ENCODE peak calls at places on chromosomes 12 and 14, in ten cellular contexts. Y is neuronal stem cell; M is H9; O is cardiac muscle cell; E is EL; I is Peyer's patch; R is COR-L47; K is GF-D8; L is M059J; Q is CD8-positive, alpha-beta memory T cell. S is an unnamed sample.

GRCh38 chr12:64184216-64184615 is 37.9 kb downstream of the KICS2 start:
- DNase-seq in L (no peak), Q (no peak), O (peak), R (no peak), Y (no peak), M (no peak), K (no peak), E (no peak), I (no peak), S (no peak)

GRCh38 chr14:52902971-52903385 is 47.9 kb downstream of the FERMT2 start:
- DNase-seq in I (no peak), Q (no peak), M (no peak), Y (no peak), L (peak), K (no peak), O (no peak), R (no peak), E (peak), S (no peak)

GRCh38 chr14:80606347-80606772 is 335.2 kb downstream of the CEP128 start:
- DNase-seq in E (no peak), O (no peak), K (no peak), Y (no peak), I (no peak), R (peak), L (no peak), M (no peak), Q (no peak), S (no peak)

GRCh38 chr12:47078733-47079364 is 572 bp upstream of the PCED1B start:
- DNase-seq in M (no peak), Q (peak), R (no peak), E (peak), L (peak), I (peak), O (peak), Y (no peak), K (no peak), S (peak)

GRCh38 chr12:106498056-106498455 is 84.7 kb upstream of the RFX4 start:
- DNase-seq in K (no peak), Q (no peak), I (no peak), M (no peak), E (no peak), O (no peak), Y (no peak), R (no peak), L (no peak), S (no peak)

GRCh38 chr12:442235-442884 is 17.4 kb upstream of the B4GALNT3 start:
- DNase-seq in E (peak), Q (peak), R (peak), L (peak), O (peak), K (no peak), M (peak), I (peak), Y (peak), S (peak)

GRCh38 chr14:56501909-56502530 is 77.6 kb upstream of the TMEM260 start:
- DNase-seq in R (no peak), I (no peak), E (no peak), K (no peak), L (no peak), Q (no peak), M (peak), Y (no peak), O (no peak), S (no peak)

GRCh38 chr14:75426332-75427125 is 1.3 kb upstream of the JDP2 start:
- DNase-seq in O (no peak), I (peak), L (no peak), K (no peak), R (no peak), Q (no peak), Y (no peak), E (no peak), M (no peak), S (no peak)